ENCODE peak calls at places on chromosomes 12 and 14, in nine cellular contexts. One of them, this sample, is unnamed.

GRCh38 chr14:63757211-63757610 is 29.3 kb upstream of the SGPP1 start:
- DNase-seq in AG09319: no peak
- DNase-seq in effector memory CD4-positive, alpha-beta T cell: no peak
- DNase-seq in EH: no peak
- DNase-seq in stimulated activated CD8-positive, alpha-beta memory T cell treated with anti-CD3 and anti-CD28 coated beads, Interleukin-4, amount 100 ng/mL, for 1 hour: no peak
- DNase-seq in iris pigment epithelial cell: no peak
- DNase-seq in skeletal muscle cell: no peak
- DNase-seq in colonic mucosa: no peak
- DNase-seq in NCI-H146: no peak
- DNase-seq in this sample: no peak

GRCh38 chr14:32331227-32331597 is 2.1 kb downstream of the AKAP6 start:
- DNase-seq in NCI-H146: peak
- DNase-seq in stimulated activated CD8-positive, alpha-beta memory T cell treated with anti-CD3 and anti-CD28 coated beads, Interleukin-4, amount 100 ng/mL, for 1 hour: no peak
- DNase-seq in skeletal muscle cell: no peak
- DNase-seq in AG09319: no peak
- DNase-seq in colonic mucosa: no peak
- DNase-seq in EH: no peak
- DNase-seq in iris pigment epithelial cell: no peak
- DNase-seq in effector memory CD4-positive, alpha-beta T cell: no peak
- DNase-seq in this sample: no peak

GRCh38 chr12:116672842-116673516 is 64.9 kb downstream of the SPRING1 start:
- DNase-seq in skeletal muscle cell: no peak
- DNase-seq in colonic mucosa: no peak
- DNase-seq in EH: peak
- DNase-seq in stimulated activated CD8-positive, alpha-beta memory T cell treated with anti-CD3 and anti-CD28 coated beads, Interleukin-4, amount 100 ng/mL, for 1 hour: no peak
- DNase-seq in effector memory CD4-positive, alpha-beta T cell: no peak
- DNase-seq in NCI-H146: no peak
- DNase-seq in iris pigment epithelial cell: no peak
- DNase-seq in AG09319: no peak
- DNase-seq in this sample: no peak

GRCh38 chr14:94117856-94118255 is 7.3 kb downstream of the IFI27 start:
- DNase-seq in NCI-H146: no peak
- DNase-seq in EH: no peak
- DNase-seq in AG09319: no peak
- DNase-seq in colonic mucosa: no peak
- DNase-seq in stimulated activated CD8-positive, alpha-beta memory T cell treated with anti-CD3 and anti-CD28 coated beads, Interleukin-4, amount 100 ng/mL, for 1 hour: no peak
- DNase-seq in skeletal muscle cell: no peak
- DNase-seq in iris pigment epithelial cell: no peak
- DNase-seq in effector memory CD4-positive, alpha-beta T cell: no peak
- DNase-seq in this sample: no peak

GRCh38 chr12:47155457-47156166 is 75.9 kb upstream of the AMIGO2 start:
- DNase-seq in EH: peak
- DNase-seq in stimulated activated CD8-positive, alpha-beta memory T cell treated with anti-CD3 and anti-CD28 coated beads, Interleukin-4, amount 100 ng/mL, for 1 hour: no peak
- DNase-seq in iris pigment epithelial cell: peak
- DNase-seq in skeletal muscle cell: peak
- DNase-seq in NCI-H146: no peak
- DNase-seq in effector memory CD4-positive, alpha-beta T cell: no peak
- DNase-seq in colonic mucosa: no peak
- DNase-seq in AG09319: no peak
- DNase-seq in this sample: no peak

GRCh38 chr14:64644629-64645028 is 59.6 kb upstream of the PLEKHG3 start:
- DNase-seq in effector memory CD4-positive, alpha-beta T cell: no peak
- DNase-seq in EH: no peak
- DNase-seq in skeletal muscle cell: no peak
- DNase-seq in iris pigment epithelial cell: no peak
- DNase-seq in AG09319: no peak
- DNase-seq in colonic mucosa: no peak
- DNase-seq in NCI-H146: no peak
- DNase-seq in stimulated activated CD8-positive, alpha-beta memory T cell treated with anti-CD3 and anti-CD28 coated beads, Interleukin-4, amount 100 ng/mL, for 1 hour: no peak
- DNase-seq in this sample: no peak

GRCh38 chr14:87992349-87992719 is 648 bp downstream of the GALC start:
- DNase-seq in effector memory CD4-positive, alpha-beta T cell: no peak
- DNase-seq in EH: no peak
- DNase-seq in colonic mucosa: peak
- DNase-seq in skeletal muscle cell: no peak
- DNase-seq in iris pigment epithelial cell: no peak
- DNase-seq in AG09319: no peak
- DNase-seq in stimulated activated CD8-positive, alpha-beta memory T cell treated with anti-CD3 and anti-CD28 coated beads, Interleukin-4, amount 100 ng/mL, for 1 hour: no peak
- DNase-seq in NCI-H146: peak
- DNase-seq in this sample: peak

GRCh38 chr12:124761876-124762275 is 101.8 kb downstream of the SCARB1 start:
- DNase-seq in skeletal muscle cell: no peak
- DNase-seq in NCI-H146: peak
- DNase-seq in colonic mucosa: no peak
- DNase-seq in AG09319: no peak
- DNase-seq in iris pigment epithelial cell: no peak
- DNase-seq in stimulated activated CD8-positive, alpha-beta memory T cell treated with anti-CD3 and anti-CD28 coated beads, Interleukin-4, amount 100 ng/mL, for 1 hour: no peak
- DNase-seq in EH: no peak
- DNase-seq in effector memory CD4-positive, alpha-beta T cell: no peak
- DNase-seq in this sample: no peak

GRCh38 chr12:98954506-98954905 is 309.4 kb downstream of the APAF1 start:
- DNase-seq in iris pigment epithelial cell: no peak
- DNase-seq in effector memory CD4-positive, alpha-beta T cell: no peak
- DNase-seq in skeletal muscle cell: no peak
- DNase-seq in EH: no peak
- DNase-seq in stimulated activated CD8-positive, alpha-beta memory T cell treated with anti-CD3 and anti-CD28 coated beads, Interleukin-4, amount 100 ng/mL, for 1 hour: no peak
- DNase-seq in AG09319: no peak
- DNase-seq in NCI-H146: no peak
- DNase-seq in colonic mucosa: no peak
- DNase-seq in this sample: no peak

GRCh38 chr14:22515961-22516360 is 73.1 kb downstream of the DAD1 start:
- DNase-seq in effector memory CD4-positive, alpha-beta T cell: no peak
- DNase-seq in stimulated activated CD8-positive, alpha-beta memory T cell treated with anti-CD3 and anti-CD28 coated beads, Interleukin-4, amount 100 ng/mL, for 1 hour: no peak
- DNase-seq in skeletal muscle cell: no peak
- DNase-seq in iris pigment epithelial cell: no peak
- DNase-seq in EH: no peak
- DNase-seq in colonic mucosa: no peak
- DNase-seq in NCI-H146: no peak
- DNase-seq in AG09319: no peak
- DNase-seq in this sample: no peak

GRCh38 chr12:57340104-57340503 is 89.1 kb upstream of the STAC3 start:
- DNase-seq in skeletal muscle cell: peak
- DNase-seq in iris pigment epithelial cell: peak
- DNase-seq in stimulated activated CD8-positive, alpha-beta memory T cell treated with anti-CD3 and anti-CD28 coated beads, Interleukin-4, amount 100 ng/mL, for 1 hour: no peak
- DNase-seq in EH: peak
- DNase-seq in NCI-H146: peak
- DNase-seq in effector memory CD4-positive, alpha-beta T cell: no peak
- DNase-seq in AG09319: no peak
- DNase-seq in colonic mucosa: peak
- DNase-seq in this sample: peak

GRCh38 chr12:76420221-76420620 is 72.0 kb upstream of the BBS10 start:
- DNase-seq in EH: no peak
- DNase-seq in AG09319: no peak
- DNase-seq in effector memory CD4-positive, alpha-beta T cell: no peak
- DNase-seq in skeletal muscle cell: no peak
- DNase-seq in stimulated activated CD8-positive, alpha-beta memory T cell treated with anti-CD3 and anti-CD28 coated beads, Interleukin-4, amount 100 ng/mL, for 1 hour: no peak
- DNase-seq in NCI-H146: no peak
- DNase-seq in iris pigment epithelial cell: peak
- DNase-seq in colonic mucosa: no peak
- DNase-seq in this sample: no peak

GRCh38 chr12:101552277-101552676 is 42.5 kb upstream of the MYBPC1 start:
- DNase-seq in skeletal muscle cell: peak
- DNase-seq in stimulated activated CD8-positive, alpha-beta memory T cell treated with anti-CD3 and anti-CD28 coated beads, Interleukin-4, amount 100 ng/mL, for 1 hour: no peak
- DNase-seq in EH: peak
- DNase-seq in effector memory CD4-positive, alpha-beta T cell: no peak
- DNase-seq in colonic mucosa: no peak
- DNase-seq in NCI-H146: no peak
- DNase-seq in AG09319: peak
- DNase-seq in iris pigment epithelial cell: peak
- DNase-seq in this sample: no peak

GRCh38 chr12:106586803-106587684 is 4.2 kb downstream of the RFX4 start:
- DNase-seq in effector memory CD4-positive, alpha-beta T cell: no peak
- DNase-seq in NCI-H146: peak
- DNase-seq in AG09319: no peak
- DNase-seq in skeletal muscle cell: no peak
- DNase-seq in iris pigment epithelial cell: no peak
- DNase-seq in EH: no peak
- DNase-seq in stimulated activated CD8-positive, alpha-beta memory T cell treated with anti-CD3 and anti-CD28 coated beads, Interleukin-4, amount 100 ng/mL, for 1 hour: no peak
- DNase-seq in colonic mucosa: no peak
- DNase-seq in this sample: peak

GRCh38 chr12:55797068-55797467 is 20.5 kb downstream of the SARNP start:
- DNase-seq in effector memory CD4-positive, alpha-beta T cell: no peak
- DNase-seq in iris pigment epithelial cell: peak
- DNase-seq in skeletal muscle cell: peak
- DNase-seq in EH: peak
- DNase-seq in colonic mucosa: no peak
- DNase-seq in NCI-H146: peak
- DNase-seq in stimulated activated CD8-positive, alpha-beta memory T cell treated with anti-CD3 and anti-CD28 coated beads, Interleukin-4, amount 100 ng/mL, for 1 hour: no peak
- DNase-seq in AG09319: no peak
- DNase-seq in this sample: no peak

GRCh38 chr14:64253672-64254071 is 40.5 kb downstream of the ESR2 start:
- DNase-seq in iris pigment epithelial cell: peak
- DNase-seq in colonic mucosa: no peak
- DNase-seq in NCI-H146: no peak
- DNase-seq in effector memory CD4-positive, alpha-beta T cell: no peak
- DNase-seq in skeletal muscle cell: peak
- DNase-seq in stimulated activated CD8-positive, alpha-beta memory T cell treated with anti-CD3 and anti-CD28 coated beads, Interleukin-4, amount 100 ng/mL, for 1 hour: no peak
- DNase-seq in EH: peak
- DNase-seq in AG09319: no peak
- DNase-seq in this sample: no peak

GRCh38 chr12:132761911-132762583 is 415 bp upstream of the ANKLE2 start:
- DNase-seq in skeletal muscle cell: peak
- DNase-seq in stimulated activated CD8-positive, alpha-beta memory T cell treated with anti-CD3 and anti-CD28 coated beads, Interleukin-4, amount 100 ng/mL, for 1 hour: peak
- DNase-seq in NCI-H146: peak
- DNase-seq in colonic mucosa: peak
- DNase-seq in effector memory CD4-positive, alpha-beta T cell: peak
- DNase-seq in AG09319: peak
- DNase-seq in iris pigment epithelial cell: peak
- DNase-seq in EH: peak
- DNase-seq in this sample: peak

GRCh38 chr14:103880986-103881926 is 33.9 kb upstream of the PPP1R13B start:
- DNase-seq in iris pigment epithelial cell: no peak
- DNase-seq in effector memory CD4-positive, alpha-beta T cell: no peak
- DNase-seq in AG09319: no peak
- DNase-seq in NCI-H146: no peak
- DNase-seq in colonic mucosa: no peak
- DNase-seq in skeletal muscle cell: peak
- DNase-seq in EH: no peak
- DNase-seq in stimulated activated CD8-positive, alpha-beta memory T cell treated with anti-CD3 and anti-CD28 coated beads, Interleukin-4, amount 100 ng/mL, for 1 hour: no peak
- DNase-seq in this sample: peak

GRCh38 chr12:25497021-25497420 is 56.1 kb downstream of the LMNTD1 start:
- DNase-seq in colonic mucosa: no peak
- DNase-seq in skeletal muscle cell: no peak
- DNase-seq in EH: peak
- DNase-seq in iris pigment epithelial cell: peak
- DNase-seq in NCI-H146: no peak
- DNase-seq in stimulated activated CD8-positive, alpha-beta memory T cell treated with anti-CD3 and anti-CD28 coated beads, Interleukin-4, amount 100 ng/mL, for 1 hour: no peak
- DNase-seq in effector memory CD4-positive, alpha-beta T cell: no peak
- DNase-seq in AG09319: no peak
- DNase-seq in this sample: no peak

This sample was measured in C1 segment of cervical spinal cord.